ENCODE peak calls at places on chromosome 9, in six cellular contexts. U is CD8-positive, alpha-beta T cell; P is mammary epithelial cell; F is psoas muscle; M is fibroblast of lung; B is neural progenitor cell. D is an unnamed sample.

GRCh38 chr9:129140397-129141065 is 29.3 kb downstream of the PTPA start:
- DNase-seq in M (peak; percentile 58), U (no peak), P (peak; percentile 65), B (peak; percentile 58), F (peak; percentile 45), D (peak; percentile 59)

GRCh38 chr9:95167998-95168397 is 149.5 kb downstream of the FANCC start:
- DNase-seq in M (peak; percentile 88), U (peak; percentile 29), B (peak; percentile 85), P (peak; percentile 81), F (no peak), D (peak; percentile 46)

GRCh38 chr9:111483419-111483861 is 743 bp downstream of the ECPAS start:
- DNase-seq in B (no peak), U (peak; percentile 56), F (no peak), P (peak; percentile 30), M (no peak), D (peak; percentile 60)

GRCh38 chr9:89888233-89888632 is 283.4 kb downstream of the GADD45G start:
- DNase-seq in P (no peak), M (no peak), U (no peak), B (no peak), F (no peak), D (no peak)

GRCh38 chr9:131590449-131590848 is 45.1 kb downstream of the PRRT1B start:
- DNase-seq in P (no peak), U (no peak), F (no peak), M (no peak), B (no peak), D (no peak)

GRCh38 chr9:91500509-91501011 is 76.9 kb upstream of the NFIL3 start:
- DNase-seq in F (no peak), P (peak; percentile 71), B (no peak), M (peak; percentile 96), U (no peak), D (no peak)

GRCh38 chr9:123356851-123357747 is 1.1 kb downstream of the CRB2 start:
- DNase-seq in M (no peak), P (no peak), B (peak; percentile 89), U (no peak), F (no peak), D (no peak)

GRCh38 chr9:25700430-25700829 is 22.2 kb upstream of the TUSC1 start:
- DNase-seq in P (no peak), F (no peak), M (no peak), B (no peak), U (no peak), D (no peak)

GRCh38 chr9:3977388-3977787 is 322.5 kb downstream of the GLIS3 start:
- DNase-seq in U (no peak), B (no peak), F (no peak), P (no peak), M (no peak), D (no peak)

GRCh38 chr9:121434946-121435345 is 64.7 kb downstream of the GGTA1 start:
- DNase-seq in F (no peak), M (peak; percentile 82), P (peak; percentile 20), B (no peak), U (no peak), D (no peak)

GRCh38 chr9:72092820-72093219 is 32.4 kb upstream of the C9orf57 start:
- DNase-seq in B (no peak), M (no peak), U (no peak), F (no peak), P (no peak), D (no peak)

GRCh38 chr9:77194423-77194822 is 17.1 kb downstream of the VPS13A start:
- DNase-seq in F (no peak), P (no peak), U (no peak), B (no peak), M (peak; percentile 7), D (no peak)

GRCh38 chr9:33443504-33444154 is 3.8 kb downstream of the AQP3 start:
- DNase-seq in B (no peak), P (no peak), F (no peak), M (no peak), U (no peak), D (no peak)

GRCh38 chr9:19379697-19380046 is 364 bp downstream of the RPS6 start:
- DNase-seq in F (no peak), M (no peak), U (peak; percentile 51), B (peak; percentile 60), P (no peak), D (no peak)

GRCh38 chr9:137148242-137148641 is 9.3 kb downstream of the GRIN1 start:
- DNase-seq in B (no peak), P (no peak), U (no peak), F (no peak), M (no peak), D (no peak)

GRCh38 chr9:135711411-135711810 is 9.4 kb downstream of the KCNT1 start:
- DNase-seq in B (no peak), F (no peak), M (no peak), U (no peak), P (no peak), D (no peak)

GRCh38 chr9:113462781-113463286 is 693 bp upstream of the RGS3 start:
- DNase-seq in P (no peak), F (no peak), U (no peak), M (no peak), B (peak; percentile 15), D (no peak)

GRCh38 chr9:79257215-79257614 is 314.6 kb upstream of the TLE4 start:
- DNase-seq in U (no peak), P (no peak), F (no peak), B (peak; percentile 24), M (peak; percentile 62), D (no peak)

GRCh38 chr9:19999491-20000057 is 210.7 kb upstream of the SLC24A2 start:
- DNase-seq in F (no peak), U (no peak), P (peak; percentile 96), B (no peak), M (peak; percentile 93), D (no peak)

GRCh38 chr9:4061717-4062116 is 238.2 kb downstream of the GLIS3 start:
- DNase-seq in P (no peak), U (no peak), F (no peak), B (no peak), M (no peak), D (no peak)

GRCh38 chr9:14023285-14023684 is 290.7 kb downstream of the NFIB start:
- DNase-seq in B (no peak), M (no peak), P (no peak), F (no peak), U (no peak), D (no peak)

GRCh38 chr9:81141952-81142351 is 547.4 kb downstream of the TLE1 start:
- DNase-seq in U (no peak), F (no peak), P (no peak), M (no peak), B (no peak), D (no peak)

GRCh38 chr9:129697956-129698757 is 32.7 kb downstream of the PRRX2 start:
- DNase-seq in B (peak; percentile 25), U (no peak), P (no peak), M (peak; percentile 29), F (peak; percentile 81), D (peak; percentile 49)

GRCh38 chr9:31671011-31671410 is 713.4 kb upstream of the ACO1 start:
- DNase-seq in M (no peak), P (no peak), F (no peak), U (no peak), B (no peak), D (no peak)

GRCh38 chr9:114507726-114508125 is 2.5 kb upstream of the WHRN start:
- DNase-seq in P (peak; percentile 33), B (peak; percentile 57), U (peak; percentile 28), M (no peak), F (no peak), D (no peak)

GRCh38 chr9:32136700-32137339 is 247.6 kb upstream of the ACO1 start:
- DNase-seq in P (peak; percentile 4), U (no peak), B (peak; percentile 47), F (no peak), M (no peak), D (no peak)

GRCh38 chr9:127866535-127866934 is 10.9 kb downstream of the AK1 start:
- DNase-seq in P (no peak), B (no peak), F (no peak), M (no peak), U (no peak), D (peak; percentile 24)

DNA sequence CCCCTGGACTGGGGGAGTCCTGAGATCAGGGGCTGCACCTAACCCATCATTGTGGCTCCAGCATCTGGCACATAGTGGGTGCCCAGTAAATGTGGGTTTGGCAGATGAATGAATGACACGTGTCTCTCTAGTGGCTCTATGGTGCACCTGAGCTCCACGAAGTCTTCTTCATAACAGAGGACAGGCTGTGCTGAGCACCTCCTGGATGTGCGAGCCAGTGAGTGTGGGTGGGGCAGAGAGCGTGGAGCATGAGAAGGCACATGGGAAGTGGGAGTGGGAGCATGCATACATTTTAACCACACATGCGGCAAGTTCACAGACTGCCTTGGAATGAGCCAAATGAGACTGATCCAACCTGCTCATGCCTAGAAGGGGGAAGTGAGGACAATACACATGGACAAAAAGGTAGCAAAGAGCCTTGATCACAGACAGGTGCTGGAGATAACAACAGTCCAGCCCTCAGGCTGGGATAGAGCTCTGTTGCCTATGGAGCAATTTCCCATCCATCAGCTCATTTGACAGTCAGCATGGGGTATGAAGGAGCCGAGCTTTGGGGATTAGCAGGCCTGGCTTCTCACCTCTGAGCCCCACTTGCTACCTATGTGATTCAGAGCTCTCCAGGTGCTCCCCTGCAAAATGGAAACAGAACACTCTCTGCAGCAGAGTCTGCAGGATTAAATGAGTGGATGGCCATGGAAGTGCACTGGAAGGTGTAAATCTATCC is 76.2 kb upstream of the TBC1D2 start:
- DNase-seq in P (no peak), F (no peak), U (no peak), B (no peak), M (no peak), D (no peak)
- TF ChIP-seq CTCF in P (no peak), F (no peak), U (no peak), B (no peak), M (no peak), D (no peak)

DNA sequence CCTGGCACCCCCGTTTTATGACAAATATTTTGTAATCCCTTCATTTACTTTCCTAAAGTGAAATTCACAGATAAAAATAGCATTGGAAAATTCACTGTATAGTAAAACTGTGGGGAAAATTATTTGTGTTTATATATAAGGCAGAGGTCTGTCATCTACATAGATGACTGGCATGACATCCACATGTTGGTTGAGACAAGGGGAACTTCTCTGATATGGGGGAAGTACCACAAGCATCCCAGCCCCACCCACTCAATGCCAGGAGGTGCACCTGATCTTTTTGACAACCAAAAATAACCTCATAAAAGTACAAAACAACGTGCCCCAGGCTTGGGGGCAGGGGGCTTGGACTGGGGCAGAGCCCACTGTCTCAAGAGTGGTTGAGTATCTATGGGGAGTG is 6.3 kb upstream of the TDRD7 start:
- DNase-seq in M (no peak), B (no peak), F (no peak), U (no peak), P (no peak), D (no peak)
- H3K4me1 ChIP-seq in M (no peaks in the 10 kb centered on the region), B (peaks cover 16% of the 10 kb centered on the region), F (no peaks in the 10 kb centered on the region), U (no peaks in the 10 kb centered on the region), P (no peaks in the 10 kb centered on the region), D (no peaks in the 10 kb centered on the region)

DNA sequence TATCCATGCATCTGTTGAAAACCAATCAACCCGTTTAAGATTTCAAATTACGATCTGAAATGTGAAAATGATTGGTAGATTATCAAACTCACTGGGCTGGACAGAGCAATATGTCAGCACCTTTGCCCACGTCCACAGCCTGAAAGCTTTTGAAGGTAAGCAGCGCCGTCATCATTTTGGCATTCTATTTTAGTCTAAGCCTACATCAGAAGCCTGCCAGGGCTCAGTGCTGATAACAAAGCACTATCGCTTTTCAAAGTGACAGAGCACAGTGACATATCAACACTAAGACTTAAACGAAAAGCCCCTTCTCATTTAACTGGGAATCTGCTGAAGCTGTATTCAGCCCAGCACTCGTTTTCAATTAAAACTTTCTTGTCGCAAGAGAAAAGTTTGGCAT is 1076.3 kb downstream of the PTPRD start:
- DNase-seq in P (no peak), M (no peak), F (no peak), U (no peak), B (peak; percentile 23), D (no peak)
- H3K27ac ChIP-seq in P (no peak overlapping the region), M (no peak overlapping the region), F (no peak overlapping the region), U (no peak overlapping the region), B (no peak overlapping the region), D (no peak overlapping the region)

GRCh38 chr9:69606089-69606488 is 66.1 kb downstream of the APBA1 start:
- DNase-seq in P (no peak), B (no peak), F (no peak), U (no peak), M (no peak), D (no peak)
- TF ChIP-seq CTCF in P (no peak), B (no peak), F (no peak), U (no peak), M (no peak), D (no peak)